ENCODE peak calls at places on chromosomes 11 and 22, in six cellular contexts. G, L, X, F, S and T are unnamed samples.

GRCh38 chr11:72353861-72354260 is 80.5 kb downstream of the CLPB start:
- DNase-seq in G (no peak), L (no peak), X (peak; percentile 28), F (peak; percentile 21), S (no peak), T (no peak)

GRCh38 chr11:12120031-12121008 is 9.9 kb downstream of the MICAL2 start:
- DNase-seq in G (no peak), L (no peak), X (no peak), F (no peak), S (no peak), T (no peak)

GRCh38 chr11:17500673-17501072 is 24.0 kb upstream of the ABCC8 start:
- DNase-seq in G (no peak), L (no peak), X (no peak), F (no peak), S (no peak), T (no peak)

GRCh38 chr11:8740156-8740555 is 57.6 kb downstream of the RPL27A start:
- DNase-seq in G (no peak), L (peak; percentile 30), X (no peak), F (no peak), S (no peak), T (no peak)

GRCh38 chr11:70016666-70017347 is 61.3 kb upstream of the ANO1 start:
- DNase-seq in G (no peak), L (no peak), X (no peak), F (no peak), S (no peak), T (no peak)

GRCh38 chr11:122746050-122746478 is 90.5 kb downstream of the UBASH3B start:
- DNase-seq in G (no peak), L (no peak), X (no peak), F (no peak), S (no peak), T (peak; percentile 20)

GRCh38 chr22:20905415-20906386 is 11.5 kb upstream of the CRKL start:
- DNase-seq in G (no peak), L (no peak), X (no peak), F (no peak), S (no peak), T (no peak)

GRCh38 chr22:33180371-33180770 is 122.2 kb upstream of the SYN3 start:
- DNase-seq in G (no peak), L (no peak), X (no peak), F (no peak), S (no peak), T (no peak)

GRCh38 chr22:26164174-26164573 is 5.1 kb upstream of the SEZ6L start:
- DNase-seq in G (no peak), L (no peak), X (no peak), F (no peak), S (no peak), T (no peak)

GRCh38 chr11:100851584-100852152 is 164.6 kb downstream of the ARHGAP42 start:
- DNase-seq in G (no peak), L (no peak), X (no peak), F (no peak), S (no peak), T (no peak)

GRCh38 chr11:16456366-16456765 is 100.0 kb upstream of the SOX6 start:
- DNase-seq in G (no peak), L (no peak), X (no peak), F (no peak), S (no peak), T (no peak)

GRCh38 chr11:121615506-121615905 is 162.7 kb upstream of the SORL1-AS1 start:
- DNase-seq in G (no peak), L (no peak), X (no peak), F (no peak), S (no peak), T (no peak)

GRCh38 chr11:26028294-26028954 is 303.5 kb upstream of the ANO3 start:
- DNase-seq in G (no peak), L (no peak), X (no peak), F (no peak), S (no peak), T (no peak)

GRCh38 chr11:68142441-68143309 is 21.5 kb upstream of the CHKA start:
- DNase-seq in G (no peak), L (no peak), X (peak; percentile 68), F (no peak), S (no peak), T (no peak)

GRCh38 chr22:40289991-40290459 is 56.3 kb upstream of the ADSL start:
- DNase-seq in G (no peak), L (no peak), X (peak; percentile 33), F (no peak), S (no peak), T (peak; percentile 27)

GRCh38 chr11:100810146-100810545 is 123.1 kb downstream of the ARHGAP42 start:
- DNase-seq in G (no peak), L (no peak), X (no peak), F (no peak), S (no peak), T (no peak)

GRCh38 chr11:59754494-59754858 is 700 bp upstream of the STX3 start:
- DNase-seq in G (peak; percentile 39), L (no peak), X (no peak), F (no peak), S (no peak), T (peak; percentile 46)

GRCh38 chr11:4025957-4026324 is 68.7 kb upstream of the RRM1 start:
- DNase-seq in G (peak; percentile 46), L (no peak), X (no peak), F (no peak), S (no peak), T (no peak)

GRCh38 chr11:111408789-111409727 is 30.0 kb upstream of the POU2AF1 start:
- DNase-seq in G (no peak), L (no peak), X (no peak), F (no peak), S (no peak), T (no peak)

GRCh38 chr22:19525116-19525660 is 978 bp upstream of the CLDN5 start:
- DNase-seq in G (no peak), L (no peak), X (no peak), F (no peak), S (peak; percentile 68), T (no peak)
- H3K4me3 ChIP-seq in G (no peak overlapping the region), L (peak overlapping the region; percentile 40), X (peak overlapping the region; percentile 37), F (peak overlapping the region; percentile 43), S (peak overlapping the region; percentile 50), T (no peak overlapping the region)

GRCh38 chr11:134463716-134464115 is 51.7 kb upstream of the B3GAT1 start:
- DNase-seq in G (no peak), L (peak; percentile 32), X (no peak), F (no peak), S (no peak), T (no peak)
- H3K27me3 ChIP-seq in G (no peaks in the 10 kb centered on the region), L (no peaks in the 10 kb centered on the region), X (peaks cover 36% of the 10 kb centered on the region), F (no peaks in the 10 kb centered on the region), S (peaks cover 38% of the 10 kb centered on the region), T (peaks cover 16% of the 10 kb centered on the region)

DNA sequence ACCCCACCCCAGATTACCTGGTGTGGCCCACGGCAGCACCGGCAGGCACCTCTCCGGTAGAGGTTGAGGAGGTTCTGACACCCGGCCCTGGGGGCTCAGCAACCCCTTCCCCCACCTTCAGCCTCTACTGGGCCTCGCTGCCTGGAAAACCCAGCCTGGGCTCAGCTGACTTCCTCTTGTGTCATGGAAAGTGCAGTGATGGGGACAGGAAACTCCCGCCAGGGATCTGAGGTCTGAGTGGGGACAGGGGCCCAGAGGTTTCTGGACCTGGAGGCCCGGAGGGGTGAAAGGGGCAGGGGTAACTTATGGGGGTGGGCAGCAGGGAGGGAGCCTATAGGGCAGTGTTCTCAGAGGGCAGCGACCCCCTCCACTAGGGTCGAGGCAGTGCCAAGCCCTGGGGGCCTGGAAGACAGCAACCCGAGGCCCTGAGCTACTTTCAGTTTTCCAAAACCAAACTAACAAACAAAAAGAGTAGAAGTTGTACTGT is 10.0 kb upstream of the CD5 start:
- DNase-seq in G (no peak), L (no peak), X (no peak), F (no peak), S (no peak), T (peak; percentile 26)
- TF ChIP-seq EP300 in G (no peak), L (no peak), X (no peak), F (no peak), S (no peak), T (no peak)

DNA sequence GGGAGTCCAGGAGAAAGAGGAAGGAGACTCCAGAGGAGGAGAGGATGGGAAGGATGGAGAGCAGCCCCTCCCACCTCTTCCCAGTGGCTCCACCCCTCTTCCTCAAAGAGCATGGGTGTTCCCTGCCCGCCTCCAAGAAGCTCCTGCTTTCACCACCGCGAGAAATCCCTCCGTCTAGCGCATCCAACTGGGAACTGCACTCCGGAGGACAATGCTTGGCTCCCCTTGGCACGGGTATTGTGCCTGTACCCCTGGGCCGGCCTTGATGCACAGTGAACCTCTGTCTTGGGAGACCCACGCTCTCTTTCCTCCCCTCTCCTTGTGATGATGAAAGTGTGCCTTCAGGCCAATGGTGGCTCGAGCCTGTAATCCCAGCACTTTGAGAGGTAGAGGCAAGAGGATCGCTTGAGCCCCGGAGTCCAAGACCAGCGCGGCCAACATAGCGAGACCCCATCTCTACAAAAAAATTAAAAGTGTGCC is 14.9 kb upstream of the ADA2 start:
- DNase-seq in G (no peak), L (no peak), X (no peak), F (no peak), S (no peak), T (no peak)
- H3K4me3 ChIP-seq in G (no peak overlapping the region), L (no peak overlapping the region), X (no peak overlapping the region), F (no peak overlapping the region), S (no peak overlapping the region), T (no peak overlapping the region)

GRCh38 chr11:129391350-129391749 is 15.7 kb downstream of the BARX2 start:
- DNase-seq in G (no peak), L (no peak), X (no peak), F (no peak), S (no peak), T (no peak)
- H3K27me3 ChIP-seq in G (peaks cover 59% of the 10 kb centered on the region), L (peaks cover 4% of the 10 kb centered on the region), X (peaks cover 25% of the 10 kb centered on the region), F (no peaks in the 10 kb centered on the region), S (peaks cover 19% of the 10 kb centered on the region), T (peaks cover 3% of the 10 kb centered on the region)

GRCh38 chr22:39284142-39284980 is 35.1 kb downstream of the RPL3 start:
- DNase-seq in G (no peak), L (no peak), X (no peak), F (no peak), S (no peak), T (no peak)

GRCh38 chr22:39282642-39283311 is 36.6 kb downstream of the RPL3 start:
- DNase-seq in G (no peak), L (no peak), X (no peak), F (no peak), S (no peak), T (no peak)

GRCh38 chr22:39284983-39285382 is 34.4 kb downstream of the RPL3 start:
- DNase-seq in G (no peak), L (no peak), X (no peak), F (no peak), S (no peak), T (no peak)

GRCh38 chr22:39281126-39281525 is 36.3 kb upstream of the PDGFB start:
- DNase-seq in G (no peak), L (no peak), X (no peak), F (no peak), S (no peak), T (no peak)

GRCh38 chr22:39283312-39284141 is 35.9 kb downstream of the RPL3 start:
- DNase-seq in G (peak; percentile 58), L (no peak), X (peak; percentile 60), F (peak; percentile 35), S (no peak), T (peak; percentile 25)
- TF ChIP-seq EP300 in G (no peak), L (no peak), X (no peak), F (peak; percentile 69), S (no peak), T (no peak)